ENCODE peak calls at places on chromosomes 12 and 14, in four cellular contexts. Q is mesendoderm, M is GM23248, G is fibroblast of lung. W is an unnamed sample.

GRCh38 chr14:35385042-35385839 is 19.3 kb downstream of the NFKBIA start:
- DNase-seq in Q (no peak), M (peak; percentile 94), G (peak; percentile 92), W (no peak)

GRCh38 chr14:53943751-53944083 is 12.9 kb downstream of the BMP4 start:
- DNase-seq in Q (peak; percentile 37), M (no peak), G (no peak), W (no peak)

GRCh38 chr14:75561013-75561432 is 17.4 kb upstream of the FLVCR2 start:
- DNase-seq in Q (peak; percentile 87), M (peak; percentile 80), G (peak; percentile 68), W (peak; percentile 76)

GRCh38 chr12:69341328-69341727 is 6.9 kb upstream of the LYZ start:
- DNase-seq in Q (no peak), M (no peak), G (peak; percentile 21), W (no peak)

GRCh38 chr14:59189281-59189821 is 884 bp downstream of the DAAM1 start:
- DNase-seq in Q (peak; percentile 79), M (peak; percentile 66), G (peak; percentile 27), W (peak; percentile 82)

GRCh38 chr14:67311868-67312267 is 47.7 kb downstream of the ATP6V1D start:
- DNase-seq in Q (no peak), M (no peak), G (no peak), W (no peak)

GRCh38 chr14:101873401-101873800 is 91.0 kb upstream of the DYNC1H1 start:
- DNase-seq in Q (no peak), M (no peak), G (no peak), W (no peak)

GRCh38 chr12:3299929-3300832 is 190.8 kb upstream of the PRMT8 start:
- DNase-seq in Q (peak; percentile 93), M (peak; percentile 98), G (peak; percentile 96), W (peak; percentile 93)

GRCh38 chr12:51371295-51371953 is 19.8 kb downstream of the GALNT6 start:
- DNase-seq in Q (peak; percentile 99), M (peak; percentile 98), G (peak; percentile 98), W (no peak)

GRCh38 chr12:94109154-94109553 is 39.2 kb upstream of the PLXNC1 start:
- DNase-seq in Q (no peak), M (peak; percentile 80), G (peak; percentile 77), W (no peak)

GRCh38 chr12:89470741-89471504 is 53.7 kb downstream of the GALNT4 start:
- DNase-seq in Q (peak; percentile 58), M (peak; percentile 66), G (peak; percentile 30), W (peak; percentile 87)

GRCh38 chr12:38141239-38141638 is 175.3 kb upstream of the ALG10B start:
- DNase-seq in Q (no peak), M (no peak), G (no peak), W (no peak)

GRCh38 chr12:4353785-4354208 is 25.7 kb downstream of the FGF23 start:
- DNase-seq in Q (peak; percentile 29), M (peak; percentile 14), G (no peak), W (peak; percentile 64)

GRCh38 chr12:117733292-117733805 is 235.4 kb downstream of the KSR2 start:
- DNase-seq in Q (no peak), M (no peak), G (no peak), W (no peak)

GRCh38 chr14:50954811-50955372 is 10.6 kb upstream of the PYGL start:
- DNase-seq in Q (peak; percentile 65), M (peak; percentile 85), G (peak; percentile 69), W (peak; percentile 73)

GRCh38 chr12:64522316-64522715 is 70.4 kb downstream of the TBK1 start:
- DNase-seq in Q (no peak), M (peak; percentile 73), G (peak; percentile 56), W (no peak)

GRCh38 chr12:107731376-107731775 is 29.6 kb downstream of the PRDM4 start:
- DNase-seq in Q (no peak), M (no peak), G (no peak), W (no peak)

GRCh38 chr14:85512491-85512890 is 17.5 kb upstream of the FLRT2 start:
- DNase-seq in Q (no peak), M (no peak), G (no peak), W (no peak)

GRCh38 chr12:6067152-6067916 is 57.1 kb downstream of the VWF start:
- DNase-seq in Q (peak; percentile 88), M (peak; percentile 53), G (no peak), W (no peak)

GRCh38 chr14:51581017-51581881 is 70.5 kb upstream of the FRMD6 start:
- DNase-seq in Q (no peak), M (peak; percentile 90), G (peak; percentile 97), W (no peak)

GRCh38 chr12:3704512-3705348 is 48.2 kb downstream of the CRACR2A start:
- DNase-seq in Q (no peak), M (peak; percentile 45), G (no peak), W (no peak)

GRCh38 chr14:96265387-96265786 is 9.4 kb downstream of the BDKRB1 start:
- DNase-seq in Q (no peak), M (no peak), G (no peak), W (no peak)

GRCh38 chr12:72074065-72074464 is 135.4 kb downstream of the TPH2 start:
- DNase-seq in Q (no peak), M (no peak), G (no peak), W (no peak)

GRCh38 chr14:48936352-48936751 is 649.8 kb downstream of the RPS29 start:
- DNase-seq in Q (no peak), M (peak; percentile 49), G (peak; percentile 74), W (peak; percentile 51)

GRCh38 chr14:50910495-50911420 is 33.5 kb downstream of the PYGL start:
- DNase-seq in Q (peak; percentile 96), M (no peak), G (no peak), W (no peak)

GRCh38 chr12:25769076-25769945 is 189.2 kb upstream of the RASSF8 start:
- DNase-seq in Q (no peak), M (peak; percentile 93), G (peak; percentile 94), W (no peak)

GRCh38 chr14:100155049-100155621 is 4.3 kb downstream of the DEGS2 start:
- DNase-seq in Q (peak; percentile 88), M (peak; percentile 44), G (no peak), W (peak; percentile 78)

GRCh38 chr14:93970967-93971634 is 5.3 kb downstream of the ASB2 start:
- DNase-seq in Q (no peak), M (peak; percentile 43), G (no peak), W (peak; percentile 86)

GRCh38 chr14:102055181-102055901 is 31.5 kb downstream of the HSP90AA1 start:
- DNase-seq in Q (peak; percentile 85), M (peak; percentile 80), G (peak; percentile 90), W (no peak)

GRCh38 chr12:52924764-52925716 is 20.2 kb upstream of the KRT8 start:
- DNase-seq in Q (peak; percentile 94), M (peak; percentile 86), G (peak; percentile 99), W (no peak)

GRCh38 chr12:125586441-125586840 is 521.2 kb downstream of the AACS start:
- DNase-seq in Q (no peak), M (no peak), G (no peak), W (no peak)

GRCh38 chr14:39615352-39615751 is 183.1 kb upstream of the FBXO33 start:
- DNase-seq in Q (peak; percentile 14), M (no peak), G (no peak), W (no peak)

GRCh38 chr14:71590131-71590530 is 342.1 kb upstream of the RGS6 start:
- DNase-seq in Q (no peak), M (no peak), G (no peak), W (no peak)

GRCh38 chr12:102962532-102962931 is 5.1 kb downstream of the ASCL1 start:
- DNase-seq in Q (no peak), M (no peak), G (no peak), W (no peak)

GRCh38 chr12:68001486-68002466 is 12.5 kb downstream of the IFNG-AS1 start:
- DNase-seq in Q (peak; percentile 38), M (peak; percentile 56), G (peak; percentile 2), W (peak; percentile 64)

GRCh38 chr14:102321456-102322101 is 2.0 kb downstream of the ZNF839 start:
- DNase-seq in Q (no peak), M (no peak), G (no peak), W (no peak)

GRCh38 chr14:88422919-88423318 is 37.5 kb downstream of the SPATA7 start:
- DNase-seq in Q (no peak), M (peak; percentile 94), G (peak; percentile 76), W (no peak)

GRCh38 chr14:76904100-76904739 is 78.0 kb downstream of the LRRC74A start:
- DNase-seq in Q (no peak), M (peak; percentile 99), G (peak; percentile 90), W (no peak)
- H3K27ac ChIP-seq in Q (no peak overlapping the region), M (peak overlapping the region; percentile 99), G (peak overlapping the region; percentile 96), W (peak overlapping the region; percentile 19)

GRCh38 chr12:55931317-55931779 is 386 bp downstream of the DGKA start:
- DNase-seq in Q (peak; percentile 30), M (peak; percentile 50), G (no peak), W (peak; percentile 59)

GRCh38 chr12:55932546-55932919 is 1.6 kb downstream of the DGKA start:
- DNase-seq in Q (no peak), M (peak; percentile 46), G (peak; percentile 49), W (peak; percentile 87)

GRCh38 chr12:55929306-55929791 is 1.6 kb upstream of the DGKA start:
- DNase-seq in Q (no peak), M (no peak), G (no peak), W (peak; percentile 93)

GRCh38 chr12:55931780-55932545 is 1.0 kb downstream of the DGKA start:
- DNase-seq in Q (peak; percentile 40), M (peak; percentile 72), G (peak; percentile 48), W (peak; percentile 75)

DNA sequence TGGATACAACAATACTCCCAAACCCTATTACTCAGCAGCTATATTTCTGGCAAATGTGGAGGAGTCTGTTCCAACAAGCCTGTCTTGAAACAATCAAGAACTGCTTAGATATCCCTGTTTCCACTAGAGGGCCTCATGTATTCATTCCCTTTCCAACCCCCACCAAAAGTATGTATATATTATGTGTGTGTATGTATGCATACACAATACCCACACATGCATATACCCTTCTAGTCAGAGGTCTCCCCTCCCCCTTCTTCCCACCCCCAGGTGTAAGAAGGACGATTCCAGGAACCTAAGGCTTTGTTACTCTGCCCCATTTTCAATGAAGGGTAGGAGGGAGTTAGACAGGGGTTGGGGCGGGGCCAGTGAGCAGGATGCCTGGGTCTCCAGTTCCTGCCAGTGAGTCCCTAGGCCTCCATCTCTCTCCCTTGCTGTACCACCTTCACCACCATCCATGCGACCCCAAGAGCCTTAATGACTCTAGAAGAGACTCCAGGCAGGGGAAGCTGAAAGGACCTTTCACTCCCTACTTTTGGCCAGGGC is at the start of gene DGKA:
- DNase-seq in Q (peak; percentile 62), M (peak; percentile 90), G (peak; percentile 71), W (peak; percentile 84)
- H3K4me2 ChIP-seq in Q (peak within 1 kb of the TSS; percentile 93), M (peak within 1 kb of the TSS; percentile 94), G (peak within 1 kb of the TSS; percentile 87), W (peak within 1 kb of the TSS; percentile 99)

DNA sequence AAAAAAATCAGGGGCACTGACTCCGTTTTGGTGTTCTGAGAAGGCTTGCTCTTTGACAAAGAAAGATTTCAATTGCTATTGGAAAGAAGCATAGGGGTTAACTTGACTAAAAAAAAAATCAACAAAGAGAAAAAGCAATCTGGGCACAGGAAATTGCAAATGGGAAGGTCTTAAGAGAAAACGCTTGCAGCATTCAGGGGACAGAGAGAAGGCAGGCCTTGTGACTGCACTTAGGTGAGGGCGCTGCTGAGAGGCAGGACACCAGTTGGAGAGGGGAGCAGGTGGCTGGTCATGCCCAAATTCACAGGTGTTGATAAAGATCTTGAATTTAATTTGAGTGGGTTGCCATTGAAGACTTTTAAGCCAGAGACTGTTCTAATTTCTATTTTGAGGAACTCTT is 4.2 kb downstream of the FAR2 start:
- DNase-seq in Q (peak; percentile 75), M (no peak), G (no peak), W (no peak)
- H3K9ac ChIP-seq in Q (no peak overlapping the region), M (no peak overlapping the region), G (no peak overlapping the region), W (no peak overlapping the region)

GRCh38 chr12:111638576-111638975 is 39.5 kb upstream of the ATXN2 start:
- DNase-seq in Q (no peak), M (no peak), G (peak; percentile 76), W (no peak)

GRCh38 chr12:111635524-111635923 is 36.4 kb upstream of the ATXN2 start:
- DNase-seq in Q (peak; percentile 16), M (peak; percentile 43), G (peak; percentile 63), W (no peak)

GRCh38 chr12:111640498-111640897 is 41.4 kb upstream of the ATXN2 start:
- DNase-seq in Q (no peak), M (no peak), G (no peak), W (no peak)

GRCh38 chr12:111636209-111636928 is 37.3 kb upstream of the ATXN2 start:
- DNase-seq in Q (peak; percentile 84), M (peak; percentile 74), G (peak; percentile 82), W (no peak)
- H3K27ac ChIP-seq in Q (peak overlapping the region; percentile 63), M (peak overlapping the region; percentile 66), G (no peak overlapping the region), W (no peak overlapping the region)